ENCODE peak calls at places on chromosomes 11 and 22, in six cellular contexts. C is MCF 10A; Q is EL; L is stimulated activated CD8-positive, alpha-beta memory T cell treated with anti-CD3 and anti-CD28 coated beads, Interleukin-4, amount 100 ng/mL, for 4 hours; E is Kasumi-1; I is fibroblast of lung. Z is an unnamed sample.

GRCh38 chr11:76658231-76658630 is 12.3 kb downstream of the LRRC32 start:
- DNase-seq in C (no peak), Q (no peak), L (no peak), E (no peak), I (no peak), Z (no peak)

GRCh38 chr11:282171-282570 is 4.0 kb downstream of the NLRP6 start:
- DNase-seq in C (no peak), Q (no peak), L (no peak), E (no peak), I (no peak), Z (no peak)

GRCh38 chr22:24601217-24602104 is 1.5 kb upstream of the GGT1 start:
- DNase-seq in C (no peak), Q (no peak), L (no peak), E (no peak), I (no peak), Z (no peak)

GRCh38 chr11:75563501-75563977 is 1.5 kb downstream of the SERPINH1 start:
- DNase-seq in C (no peak), Q (no peak), L (no peak), E (no peak), I (no peak), Z (no peak)

GRCh38 chr22:33639588-33640254 is 280.6 kb downstream of the LARGE1 start:
- DNase-seq in C (no peak), Q (no peak), L (no peak), E (no peak), I (no peak), Z (no peak)

GRCh38 chr11:119055901-119056300 is 1.1 kb downstream of the HYOU1 start:
- DNase-seq in C (peak; percentile 19), Q (peak; percentile 57), L (no peak), E (peak; percentile 76), I (peak; percentile 34), Z (peak; percentile 44)

GRCh38 chr11:119705362-119705761 is 23.6 kb downstream of the NECTIN1 start:
- DNase-seq in C (no peak), Q (no peak), L (no peak), E (no peak), I (no peak), Z (no peak)

GRCh38 chr11:128608732-128609131 is 21.4 kb upstream of the ETS1 start:
- DNase-seq in C (no peak), Q (no peak), L (no peak), E (no peak), I (no peak), Z (no peak)

GRCh38 chr11:50037282-50037681 is 4.6 kb downstream of the OR4C45 start:
- DNase-seq in C (peak; percentile 3), Q (no peak), L (no peak), E (peak; percentile 2), I (no peak), Z (no peak)

GRCh38 chr11:100741866-100742625 is 55.0 kb downstream of the ARHGAP42 start:
- DNase-seq in C (no peak), Q (peak; percentile 50), L (no peak), E (peak; percentile 78), I (peak; percentile 65), Z (no peak)

GRCh38 chr11:115298613-115299012 is 205.6 kb downstream of the CADM1 start:
- DNase-seq in C (no peak), Q (no peak), L (no peak), E (no peak), I (no peak), Z (no peak)

GRCh38 chr22:38435010-38435409 is 20.0 kb downstream of the KCNJ4 start:
- DNase-seq in C (no peak), Q (no peak), L (no peak), E (no peak), I (no peak), Z (no peak)

GRCh38 chr22:46586531-46587011 is 33.6 kb upstream of the GRAMD4 start:
- DNase-seq in C (no peak), Q (no peak), L (no peak), E (no peak), I (no peak), Z (no peak)

GRCh38 chr11:114395776-114396175 is 4.5 kb downstream of the C11orf71 start:
- DNase-seq in C (peak; percentile 46), Q (no peak), L (no peak), E (no peak), I (no peak), Z (no peak)

GRCh38 chr11:111604392-111605009 is 2.3 kb downstream of the SIK2 start:
- DNase-seq in C (peak; percentile 45), Q (peak; percentile 51), L (no peak), E (peak; percentile 84), I (peak; percentile 67), Z (peak; percentile 57)

GRCh38 chr11:66856496-66857233 is at the start of gene LRFN4:
- DNase-seq in C (no peak), Q (peak; percentile 20), L (peak; percentile 37), E (no peak), I (no peak), Z (peak; percentile 46)

GRCh38 chr22:49218142-49218541 is 609.5 kb downstream of the BRD1 start:
- DNase-seq in C (no peak), Q (no peak), L (no peak), E (no peak), I (no peak), Z (no peak)

GRCh38 chr22:46546466-46547178 is 9.2 kb upstream of the CELSR1 start:
- DNase-seq in C (no peak), Q (peak; percentile 72), L (no peak), E (no peak), I (peak; percentile 39), Z (peak; percentile 15)

GRCh38 chr22:24471570-24471969 is 23.6 kb upstream of the UPB1 start:
- DNase-seq in C (no peak), Q (peak; percentile 10), L (no peak), E (no peak), I (peak; percentile 76), Z (no peak)

GRCh38 chr22:28243539-28243938 is 324.5 kb upstream of the PITPNB start:
- DNase-seq in C (no peak), Q (peak; percentile 39), L (no peak), E (no peak), I (peak; percentile 23), Z (peak; percentile 67)

GRCh38 chr11:66956689-66957290 is 1.4 kb downstream of the PC start:
- DNase-seq in C (peak; percentile 77), Q (peak; percentile 82), L (no peak), E (peak; percentile 29), I (peak; percentile 77), Z (peak; percentile 83)

GRCh38 chr11:29486301-29486700 is 530.5 kb downstream of the KCNA4 start:
- DNase-seq in C (no peak), Q (no peak), L (no peak), E (no peak), I (no peak), Z (no peak)

GRCh38 chr22:47090591-47091240 is 328.3 kb downstream of the TBC1D22A start:
- DNase-seq in C (no peak), Q (peak; percentile 60), L (no peak), E (no peak), I (peak; percentile 47), Z (no peak)

GRCh38 chr11:122020902-122021301 is 95.1 kb downstream of the BLID start:
- DNase-seq in C (peak; percentile 16), Q (peak; percentile 49), L (no peak), E (peak; percentile 23), I (peak; percentile 45), Z (peak; percentile 44)

GRCh38 chr11:132999031-132999430 is 533.3 kb downstream of the OPCML start:
- DNase-seq in C (no peak), Q (no peak), L (no peak), E (no peak), I (no peak), Z (no peak)

GRCh38 chr11:116864531-116864930 is 27.1 kb upstream of the APOA1 start:
- DNase-seq in C (no peak), Q (peak; percentile 20), L (no peak), E (no peak), I (no peak), Z (no peak)

GRCh38 chr11:115317428-115318185 is 186.6 kb downstream of the CADM1 start:
- DNase-seq in C (no peak), Q (no peak), L (no peak), E (no peak), I (peak; percentile 68), Z (no peak)

GRCh38 chr11:114073506-114074381 is 14.2 kb downstream of the ZBTB16 start:
- DNase-seq in C (no peak), Q (no peak), L (no peak), E (no peak), I (no peak), Z (no peak)

GRCh38 chr11:48063424-48063978 is 83.1 kb downstream of the PTPRJ start:
- DNase-seq in C (peak; percentile 46), Q (peak; percentile 98), L (no peak), E (no peak), I (peak; percentile 99), Z (peak; percentile 97)